ENCODE peak calls at places on chromosomes 12 and 14, in four cellular contexts. I, J, Z and W are unnamed samples.

GRCh38 chr12:30965613-30965985 is 39.1 kb downstream of the TSPAN11 start:
- DNase-seq in I (no peak), J (no peak), Z (no peak), W (no peak)

GRCh38 chr12:49068879-49069506 is 786 bp downstream of the RHEBL1 start:
- DNase-seq in I (no peak), J (no peak), Z (no peak), W (no peak)

GRCh38 chr12:31369712-31370521 is 44.0 kb upstream of the SINHCAF start:
- DNase-seq in I (no peak), J (no peak), Z (no peak), W (no peak)

GRCh38 chr14:21106506-21107359 is 5.9 kb downstream of the TMEM253 start:
- DNase-seq in I (peak; percentile 79), J (peak; percentile 66), Z (peak; percentile 80), W (peak; percentile 63)

GRCh38 chr12:41302979-41303403 is 114.9 kb downstream of the PDZRN4 start:
- DNase-seq in I (no peak), J (no peak), Z (no peak), W (no peak)

GRCh38 chr14:51451561-51451960 is 200.1 kb upstream of the FRMD6 start:
- DNase-seq in I (no peak), J (no peak), Z (no peak), W (no peak)

GRCh38 chr12:19277707-19278106 is 148.2 kb downstream of the PLEKHA5 start:
- DNase-seq in I (no peak), J (no peak), Z (no peak), W (no peak)

GRCh38 chr14:89845346-89845745 is 109.2 kb downstream of the EFCAB11 start:
- DNase-seq in I (no peak), J (no peak), Z (no peak), W (no peak)

GRCh38 chr14:70709726-70710382 is 68.1 kb downstream of the TTC9 start:
- DNase-seq in I (no peak), J (peak; percentile 86), Z (no peak), W (no peak)

GRCh38 chr12:32270818-32271710 is 128.3 kb upstream of the FGD4 start:
- DNase-seq in I (no peak), J (no peak), Z (no peak), W (no peak)

GRCh38 chr14:23066855-23067744 is 9.8 kb upstream of the CDH24 start:
- DNase-seq in I (no peak), J (no peak), Z (no peak), W (no peak)

GRCh38 chr12:85076688-85077430 is 40.7 kb downstream of the LRRIQ1 start:
- DNase-seq in I (no peak), J (peak; percentile 35), Z (no peak), W (no peak)

GRCh38 chr12:12336049-12336411 is 14.0 kb downstream of the MANSC1 start:
- DNase-seq in I (no peak), J (no peak), Z (no peak), W (no peak)

GRCh38 chr14:90451953-90452352 is 55.1 kb downstream of the CALM1 start:
- DNase-seq in I (no peak), J (no peak), Z (no peak), W (no peak)

GRCh38 chr12:120646044-120646443 is 5.6 kb downstream of the CABP1 start:
- DNase-seq in I (no peak), J (no peak), Z (no peak), W (no peak)

GRCh38 chr12:132410296-132410625 is 79.7 kb upstream of the FBRSL1 start:
- DNase-seq in I (no peak), J (no peak), Z (peak; percentile 37), W (no peak)

GRCh38 chr14:90828642-90829487 is 12.6 kb upstream of the TTC7B start:
- DNase-seq in I (no peak), J (no peak), Z (no peak), W (peak; percentile 55)

GRCh38 chr14:93958567-93959238 is 17.7 kb downstream of the ASB2 start:
- DNase-seq in I (no peak), J (no peak), Z (no peak), W (no peak)

GRCh38 chr12:125143491-125143890 is 78.3 kb downstream of the AACS start:
- DNase-seq in I (no peak), J (no peak), Z (no peak), W (no peak)

GRCh38 chr14:64478634-64479250 is 13.4 kb downstream of the AKAP5 start:
- DNase-seq in I (no peak), J (no peak), Z (no peak), W (no peak)

GRCh38 chr12:109987615-109988014 is 8.6 kb downstream of the GIT2 start:
- DNase-seq in I (no peak), J (no peak), Z (no peak), W (no peak)

GRCh38 chr12:104535383-104535782 is 78.6 kb downstream of the CHST11 start:
- DNase-seq in I (no peak), J (no peak), Z (no peak), W (no peak)

GRCh38 chr14:54803396-54803795 is 99.2 kb downstream of the GCH1 start:
- DNase-seq in I (no peak), J (no peak), Z (no peak), W (no peak)